ENCODE peak calls at places on chromosomes 7 and 10, in seven cellular contexts. X, J, P, V, R, L and Q are unnamed samples.

GRCh38 chr7:126723966-126724544 is 528.7 kb downstream of the GRM8 start:
- DNase-seq in V (no peak), P (no peak), X (no peak), R (no peak), L (no peak), J (no peak), Q (no peak)

GRCh38 chr10:122707535-122707934 is 7.9 kb upstream of the C10orf120 start:
- DNase-seq in L (no peak), P (no peak), X (no peak), R (no peak), V (no peak), J (no peak), Q (no peak)

GRCh38 chr10:21340341-21340740 is 185.1 kb downstream of the SKIDA1 start:
- DNase-seq in L (no peak), R (no peak), X (no peak), P (no peak), J (no peak), V (no peak), Q (no peak)

GRCh38 chr10:14524692-14525091 is 194.0 kb upstream of the FRMD4A start:
- DNase-seq in J (no peak), P (no peak), L (no peak), R (no peak), V (no peak), X (no peak), Q (no peak)

GRCh38 chr10:27561362-27561761 is 57.3 kb downstream of the RAB18 start:
- DNase-seq in X (no peak), J (no peak), P (no peak), L (no peak), V (no peak), R (no peak), Q (no peak)

GRCh38 chr10:128060341-128060851 is 65.8 kb downstream of the MKI67 start:
- DNase-seq in J (no peak), P (no peak), X (no peak), L (no peak), V (no peak), R (no peak), Q (no peak)

GRCh38 chr10:32650246-32650655 is 204.3 kb downstream of the CCDC7 start:
- DNase-seq in X (no peak), J (no peak), R (no peak), P (no peak), L (no peak), V (no peak), Q (no peak)

GRCh38 chr7:7795736-7796135 is 77.3 kb upstream of the RPA3 start:
- DNase-seq in R (peak; percentile 79), X (no peak), L (no peak), J (no peak), P (peak; percentile 85), V (peak; percentile 73), Q (peak; percentile 16)

GRCh38 chr10:85420501-85421191 is 945.9 kb downstream of the GRID1 start:
- DNase-seq in V (no peak), L (no peak), R (no peak), X (peak; percentile 85), J (no peak), P (no peak), Q (no peak)

GRCh38 chr7:46607176-46607575 is 686.1 kb upstream of the IGFBP3 start:
- DNase-seq in P (no peak), J (no peak), R (no peak), X (no peak), V (no peak), L (no peak), Q (no peak)

GRCh38 chr10:11687357-11687771 is 54.8 kb upstream of the ECHDC3 start:
- DNase-seq in J (no peak), R (no peak), P (no peak), V (no peak), X (no peak), L (no peak), Q (no peak)

GRCh38 chr10:87593702-87594101 is 66.0 kb upstream of the PAPSS2 start:
- DNase-seq in R (peak; percentile 38), X (no peak), P (no peak), J (no peak), V (no peak), L (no peak), Q (no peak)

GRCh38 chr7:120089968-120090367 is 183.0 kb upstream of the KCND2 start:
- DNase-seq in R (peak; percentile 42), J (no peak), V (no peak), L (no peak), P (no peak), X (peak; percentile 28), Q (no peak)
- TF ChIP-seq CTCF in R (peak; percentile 37), J (no peak), V (peak; percentile 12), L (no peak), P (no peak), X (no peak), Q (no peak)

GRCh38 chr7:27427416-27427815 is 184.8 kb downstream of the EVX1 start:
- DNase-seq in R (no peak), P (no peak), V (no peak), J (no peak), X (no peak), L (no peak), Q (no peak)
- TF ChIP-seq CTCF in R (no peak), P (no peak), V (no peak), J (no peak), X (no peak), L (no peak), Q (no peak)

DNA sequence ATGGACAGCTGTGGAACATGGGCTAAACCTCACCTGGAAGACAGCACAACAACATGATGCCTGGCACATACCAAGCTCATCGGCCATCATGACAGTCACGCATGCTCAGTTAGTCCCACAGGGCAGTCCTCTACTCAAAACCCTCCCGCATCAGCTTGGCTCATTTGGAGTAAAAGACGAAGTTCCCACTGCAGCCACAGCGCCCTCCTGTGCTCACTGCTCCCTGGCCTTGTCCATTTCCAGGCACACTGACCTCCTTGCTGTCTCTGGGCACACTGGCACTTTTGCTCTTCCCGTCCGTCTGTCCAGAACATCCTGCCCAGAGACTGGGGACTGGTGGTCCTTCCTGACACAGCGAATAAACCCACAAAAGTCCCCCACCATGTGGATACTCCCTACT is 66.2 kb downstream of the LARP4B start:
- DNase-seq in J (no peak), X (peak; percentile 60), R (no peak), V (no peak), P (no peak), L (no peak), Q (no peak)
- TF ChIP-seq CTCF in J (no peak), X (peak; percentile 60), R (no peak), V (peak; percentile 2), P (peak; percentile 3), L (no peak), Q (no peak)

GRCh38 chr7:37832194-37832593 is 16.2 kb upstream of the NME8 start:
- DNase-seq in X (no peak), P (no peak), R (no peak), L (peak; percentile 89), J (peak; percentile 71), V (peak; percentile 11), Q (no peak)
- TF ChIP-seq CTCF in X (no peak), P (no peak), R (no peak), L (peak; percentile 51), J (peak; percentile 53), V (no peak), Q (no peak)

DNA sequence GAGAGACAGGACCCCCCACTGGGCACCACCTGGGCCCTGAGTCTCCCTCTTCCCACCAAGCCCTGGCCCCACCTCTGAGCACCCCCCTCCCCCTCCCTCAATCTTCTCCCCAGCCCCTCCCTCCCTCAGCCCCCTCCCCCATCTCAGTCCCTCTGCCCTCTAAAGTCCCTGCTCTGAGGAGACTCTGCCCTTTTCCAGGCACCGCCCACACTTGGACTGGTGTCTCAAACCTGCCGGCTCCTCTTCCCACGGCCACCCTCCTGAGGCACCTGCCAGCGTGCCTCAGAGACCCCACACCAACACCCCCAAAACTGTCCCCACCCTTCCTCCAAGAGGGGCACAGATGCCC is 34.7 kb upstream of the HSPB1 start:
- DNase-seq in L (no peak), V (no peak), X (peak; percentile 48), P (no peak), R (no peak), J (no peak), Q (no peak)
- TF ChIP-seq CTCF in L (no peak), V (no peak), X (no peak), P (no peak), R (no peak), J (no peak), Q (no peak)